ENCODE peak calls at places on chromosomes 7 and 10, in six cellular contexts. W is K562, D is A549, M is IMR-90, P is HepG2, H is SK-N-SH. X is an unnamed sample.

GRCh38 chr10:31754803-31755624 is 173.6 kb downstream of the ARHGAP12 start:
- DNase-seq in W (no peak), D (peak; percentile 37), M (no peak), P (peak; percentile 23), H (no peak), X (no peak)

GRCh38 chr10:72087969-72088878 is at the start of gene SPOCK2:
- DNase-seq in W (no peak), D (no peak), M (no peak), P (no peak), H (peak; percentile 79), X (no peak)

GRCh38 chr7:44750921-44751571 is 2.4 kb downstream of the ZMIZ2 start:
- DNase-seq in W (no peak), D (no peak), M (peak; percentile 52), P (no peak), H (no peak), X (peak; percentile 81)

GRCh38 chr10:124587811-124588211 is 126.2 kb downstream of the LHPP start:
- DNase-seq in W (no peak), D (no peak), M (no peak), P (no peak), H (no peak), X (no peak)

GRCh38 chr7:66363655-66364054 is 158.5 kb downstream of the TPST1 start:
- DNase-seq in W (no peak), D (no peak), M (no peak), P (no peak), H (no peak), X (no peak)

GRCh38 chr7:114082934-114083647 is 164.3 kb upstream of the PPP1R3A start:
- DNase-seq in W (no peak), D (no peak), M (no peak), P (no peak), H (peak; percentile 37), X (no peak)

GRCh38 chr7:30321992-30322637 is 37.7 kb downstream of the ZNRF2 start:
- DNase-seq in W (peak; percentile 19), D (no peak), M (no peak), P (no peak), H (no peak), X (peak; percentile 74)

GRCh38 chr7:69912846-69913245 is 314.6 kb downstream of the AUTS2 start:
- DNase-seq in W (no peak), D (no peak), M (no peak), P (no peak), H (no peak), X (no peak)

GRCh38 chr10:78806805-78807221 is 262.0 kb upstream of the ZMIZ1 start:
- DNase-seq in W (no peak), D (no peak), M (no peak), P (no peak), H (no peak), X (no peak)

GRCh38 chr10:95229724-95230627 is 35.9 kb downstream of the ACSM6 start:
- DNase-seq in W (no peak), D (peak; percentile 91), M (peak; percentile 98), P (no peak), H (no peak), X (no peak)

GRCh38 chr10:62224606-62225005 is 44.0 kb downstream of the RTKN2 start:
- DNase-seq in W (no peak), D (peak; percentile 6), M (peak; percentile 78), P (no peak), H (no peak), X (no peak)

GRCh38 chr7:4247106-4247876 is 434.8 kb upstream of the FOXK1 start:
- DNase-seq in W (no peak), D (no peak), M (no peak), P (no peak), H (no peak), X (no peak)

GRCh38 chr7:122429926-122430325 is 125.4 kb upstream of the FEZF1 start:
- DNase-seq in W (no peak), D (no peak), M (no peak), P (no peak), H (no peak), X (no peak)

GRCh38 chr7:115289966-115290365 is 368.1 kb downstream of the MDFIC start:
- DNase-seq in W (no peak), D (no peak), M (peak; percentile 41), P (no peak), H (no peak), X (no peak)

GRCh38 chr7:137579913-137580640 is 236.5 kb upstream of the PTN start:
- DNase-seq in W (no peak), D (no peak), M (peak; percentile 95), P (no peak), H (no peak), X (no peak)

GRCh38 chr7:137933270-137934017 is 68.4 kb downstream of the CREB3L2 start:
- DNase-seq in W (peak; percentile 61), D (no peak), M (peak; percentile 83), P (no peak), H (peak; percentile 47), X (no peak)

GRCh38 chr10:126569513-126570447 is 100.7 kb downstream of the C10orf90 start:
- DNase-seq in W (no peak), D (peak; percentile 5), M (peak; percentile 85), P (peak; percentile 5), H (no peak), X (no peak)

DNA sequence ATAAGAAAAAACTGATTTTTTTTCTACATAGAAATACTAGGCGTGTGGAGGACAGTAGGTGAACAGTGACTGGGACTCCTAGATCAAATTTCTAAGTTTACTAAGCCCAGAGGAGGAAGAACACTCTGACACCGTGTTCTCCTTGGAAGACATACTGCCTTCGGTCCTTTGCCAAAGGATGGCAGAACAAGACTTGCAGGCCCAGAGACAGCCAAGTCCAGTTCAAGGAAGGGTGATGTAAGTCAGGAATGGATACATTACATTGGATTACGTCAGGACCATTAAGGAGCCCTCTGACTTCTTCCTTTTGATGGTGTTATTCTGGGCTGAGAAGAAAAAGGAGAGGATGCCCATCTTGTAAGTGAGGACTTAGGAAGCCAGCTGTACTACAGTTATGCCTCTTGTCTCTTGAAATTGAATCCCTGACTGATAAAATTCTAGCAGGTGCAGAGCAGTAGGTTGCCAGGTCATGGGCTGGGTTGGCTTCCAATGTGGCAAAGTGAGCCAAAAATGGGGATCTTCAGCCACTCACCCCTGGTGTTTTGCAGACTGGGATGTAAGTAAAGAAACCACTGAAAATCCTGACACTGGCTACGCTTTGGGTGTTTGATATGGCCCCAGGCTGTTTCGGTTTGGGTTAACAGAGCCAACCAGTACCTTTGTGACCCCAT is 45.1 kb downstream of the RELN start:
- DNase-seq in W (no peak), D (no peak), M (no peak), P (no peak), H (no peak), X (no peak)
- TF ChIP-seq SMC3 in W (no peak), D (no peak), M (no peak), P (no peak), H (no peak), X (no peak)

DNA sequence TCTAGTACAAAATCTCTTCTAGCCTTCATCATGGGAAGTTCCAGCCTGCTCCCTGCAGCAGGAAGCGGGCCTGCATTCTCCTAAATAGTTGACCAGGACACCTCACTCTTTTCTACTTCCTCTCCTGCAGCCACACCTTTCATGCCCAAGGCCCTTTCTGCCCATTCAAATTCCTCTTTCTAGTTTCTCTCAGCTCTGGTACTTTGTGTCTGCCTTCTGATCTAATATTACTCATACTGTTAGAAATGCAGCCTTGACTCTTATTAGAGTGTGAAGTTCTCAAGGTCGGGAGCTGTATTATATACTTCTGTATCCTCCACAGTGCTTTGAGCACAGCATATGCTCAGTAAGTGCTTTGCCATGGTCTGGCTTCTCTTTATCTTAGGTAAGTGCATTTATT is 103.1 kb downstream of the PRKCQ start:
- DNase-seq in W (no peak), D (no peak), M (no peak), P (no peak), H (no peak), X (no peak)
- TF ChIP-seq SMC3 in W (no peak), D (no peak), M (no peak), P (no peak), H (no peak), X (no peak)

DNA sequence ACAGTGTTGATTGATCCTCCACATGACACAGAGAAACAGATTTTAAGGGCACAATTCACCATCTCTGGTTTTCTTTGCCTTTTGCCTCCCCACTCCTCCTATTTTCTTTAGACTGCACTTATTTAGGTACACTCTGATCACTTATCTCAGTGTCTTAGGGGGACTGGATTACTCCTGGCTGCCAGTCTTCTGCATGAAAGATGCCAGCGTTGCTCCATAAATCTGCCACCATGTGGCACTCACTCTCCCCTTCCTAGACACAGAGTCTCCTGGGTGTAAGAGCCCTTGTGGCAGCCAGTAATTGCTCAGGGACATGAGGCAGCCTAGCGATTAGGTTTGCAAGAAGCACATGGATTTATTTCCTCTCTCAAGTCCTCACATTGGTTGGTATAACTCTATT is 34.5 kb upstream of the RBM20 start:
- DNase-seq in W (no peak), D (peak; percentile 57), M (no peak), P (no peak), H (peak; percentile 59), X (no peak)
- TF ChIP-seq SMC3 in W (no peak), D (no peak), M (no peak), P (no peak), H (peak; percentile 24), X (no peak)

DNA sequence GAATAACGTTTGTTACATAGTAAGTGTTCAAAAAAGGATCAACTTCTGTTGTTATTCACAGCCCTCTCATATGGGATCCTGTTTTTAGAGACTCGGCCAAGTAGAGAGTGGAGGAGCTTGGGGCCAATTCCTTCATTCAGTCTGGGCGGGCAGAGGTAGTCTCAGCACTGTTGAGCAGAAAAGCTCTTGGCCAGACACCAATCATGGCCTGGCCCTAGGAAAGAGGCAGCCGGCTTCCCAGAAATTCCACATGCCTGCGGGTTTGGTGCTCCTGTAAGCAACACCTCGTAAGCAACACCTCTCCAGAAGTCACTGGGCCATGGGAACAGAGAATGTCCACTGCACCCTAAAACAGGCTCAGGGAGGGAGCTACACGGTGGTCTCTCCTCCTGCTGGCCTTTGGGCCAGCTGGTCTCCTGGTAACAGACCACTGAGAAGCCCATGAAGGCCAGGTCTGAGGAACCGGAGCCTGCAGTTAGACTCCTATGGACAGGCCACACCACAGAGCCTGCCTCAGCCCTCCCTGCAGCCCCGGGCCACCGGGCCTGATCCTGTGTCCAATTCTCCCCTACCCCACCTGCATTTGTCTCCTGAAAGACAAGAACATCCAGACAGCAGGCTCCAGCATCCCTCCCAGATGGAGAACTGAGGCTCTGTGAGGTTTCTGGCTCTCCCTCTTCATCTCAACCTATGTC is 149.1 kb downstream of the GRID1 start:
- DNase-seq in W (no peak), D (no peak), M (no peak), P (no peak), H (no peak), X (no peak)
- TF ChIP-seq SMC3 in W (no peak), D (no peak), M (no peak), P (no peak), H (no peak), X (no peak)

DNA sequence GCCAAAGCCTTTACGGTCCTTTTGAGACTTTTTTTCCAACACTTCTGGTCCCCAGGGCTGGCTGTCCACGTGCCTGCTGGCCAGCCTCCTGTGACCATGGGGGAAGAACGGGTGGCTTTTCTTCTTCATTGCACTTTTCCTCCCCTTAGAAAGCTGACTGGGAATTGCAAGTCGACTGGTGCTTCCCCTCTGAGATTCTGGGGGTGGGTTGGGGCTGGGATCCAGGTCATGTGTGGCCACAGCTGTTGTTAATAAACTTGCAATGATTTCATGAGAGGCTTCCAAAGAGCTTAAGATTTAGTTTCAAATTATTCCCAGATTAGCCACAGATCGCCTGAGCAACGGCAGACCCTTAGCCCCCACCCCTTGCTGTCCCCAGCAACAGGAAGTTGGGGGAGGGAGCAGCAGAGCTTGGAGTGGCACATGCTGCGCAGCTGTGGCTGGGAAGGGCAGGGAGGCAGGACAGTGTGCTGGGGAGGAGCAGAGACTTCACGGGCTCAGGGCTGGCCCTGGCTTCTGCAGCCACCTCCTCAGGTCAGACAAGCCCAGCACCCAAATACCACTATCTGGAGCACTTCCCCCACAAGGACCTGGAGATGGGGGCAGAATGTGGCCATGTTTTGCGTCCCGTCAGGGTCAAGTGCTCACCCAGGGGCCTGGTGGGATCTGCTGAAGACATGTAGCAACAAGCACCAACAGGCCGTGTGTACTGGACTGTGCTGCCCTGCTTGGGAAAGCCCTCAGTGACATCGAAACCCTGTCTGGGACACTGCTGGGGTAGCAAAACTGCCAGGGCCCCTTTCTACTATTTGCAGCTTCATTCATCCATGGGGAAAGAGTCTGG is 147.1 kb downstream of the RNF216 start:
- DNase-seq in W (no peak), D (no peak), M (peak; percentile 94), P (no peak), H (peak; percentile 93), X (no peak)
- TF ChIP-seq SMC3 in W (no peak), D (no peak), M (no peak), P (no peak), H (no peak), X (no peak)